ENCODE peak calls at places on chromosome 17, in eight cellular contexts. O, S, E, G, Z, Y, L and X are unnamed samples.

GRCh38 chr17:64529221-64529620 is 22.4 kb downstream of the CEP95 start:
- DNase-seq in O (no peak), S (no peak), E (no peak), G (no peak), Z (no peak), Y (no peak), L (no peak), X (no peak)

GRCh38 chr17:62032480-62032879 is 32.6 kb downstream of the MED13 start:
- DNase-seq in O (no peak), S (no peak), E (no peak), G (no peak), Z (no peak), Y (no peak), L (no peak), X (no peak)

GRCh38 chr17:32222621-32223020 is 43.0 kb upstream of the RHBDL3 start:
- DNase-seq in O (peak), S (no peak), E (peak), G (peak), Z (peak), Y (no peak), L (no peak), X (no peak)

GRCh38 chr17:81429353-81429774 is 34.1 kb downstream of the BAHCC1 start:
- DNase-seq in O (peak), S (peak), E (peak), G (peak), Z (peak), Y (no peak), L (no peak), X (no peak)

GRCh38 chr17:69575346-69575761 is 160.9 kb downstream of the MAP2K6 start:
- DNase-seq in O (peak), S (no peak), E (peak), G (peak), Z (peak), Y (no peak), L (peak), X (no peak)

GRCh38 chr17:2749784-2750181 is 331 bp upstream of the CCDC92B start:
- DNase-seq in O (peak), S (peak), E (peak), G (peak), Z (peak), Y (peak), L (no peak), X (no peak)

GRCh38 chr17:55540414-55541091 is 29.3 kb upstream of the SMIM36 start:
- DNase-seq in O (peak), S (no peak), E (peak), G (peak), Z (peak), Y (no peak), L (peak), X (no peak)

GRCh38 chr17:9512323-9513168 is 63.1 kb downstream of the STX8 start:
- DNase-seq in O (peak), S (no peak), E (peak), G (peak), Z (peak), Y (no peak), L (no peak), X (no peak)

GRCh38 chr17:8753136-8753975 is 5.0 kb downstream of the SPDYE4 start:
- DNase-seq in O (no peak), S (no peak), E (no peak), G (no peak), Z (no peak), Y (no peak), L (no peak), X (no peak)

GRCh38 chr17:63847525-63848249 is 5.2 kb upstream of the SMARCD2 start:
- DNase-seq in O (no peak), S (no peak), E (no peak), G (no peak), Z (no peak), Y (no peak), L (no peak), X (no peak)

GRCh38 chr17:47733414-47734288 is 615 bp downstream of the TBX21 start:
- DNase-seq in O (no peak), S (no peak), E (no peak), G (no peak), Z (no peak), Y (peak), L (no peak), X (no peak)

GRCh38 chr17:47735139-47735464 is 2.1 kb downstream of the TBX21 start:
- DNase-seq in O (no peak), S (no peak), E (no peak), G (no peak), Z (no peak), Y (no peak), L (no peak), X (no peak)

GRCh38 chr17:47732399-47733046 is 513 bp upstream of the TBX21 start:
- DNase-seq in O (no peak), S (no peak), E (no peak), G (no peak), Z (no peak), Y (no peak), L (no peak), X (peak)

GRCh38 chr17:47731396-47731795 is 1.6 kb upstream of the TBX21 start:
- DNase-seq in O (no peak), S (no peak), E (no peak), G (no peak), Z (no peak), Y (no peak), L (no peak), X (no peak)

GRCh38 chr17:47733047-47733413 is at the start of gene TBX21:
- DNase-seq in O (no peak), S (peak), E (no peak), G (no peak), Z (peak), Y (peak), L (no peak), X (peak)
- TF ChIP-seq CTCF in O (no peak), S (peak), E (peak), G (peak), Z (peak), Y (peak), L (peak), X (peak)

GRCh38 chr17:237406-237955 is 56.0 kb upstream of the DOC2B start:
- DNase-seq in O (no peak), S (no peak), E (no peak), G (no peak), Z (no peak), Y (no peak), L (no peak), X (no peak)
- TF ChIP-seq CTCF in O (no peak), S (no peak), E (no peak), G (no peak), Z (no peak), Y (no peak), L (no peak), X (no peak)

GRCh38 chr17:10697092-10698081 is at the start of the genes ADPRM and SCO1:
- DNase-seq in O (peak), S (peak), E (peak), G (peak), Z (peak), Y (peak), L (peak), X (peak)
- TF ChIP-seq CTCF in O (peak), S (peak), E (peak), G (peak), Z (peak), Y (no peak), L (peak), X (no peak)

GRCh38 chr17:15946611-15947120 is 1.7 kb downstream of the ADORA2B start:
- DNase-seq in O (peak), S (no peak), E (no peak), G (no peak), Z (no peak), Y (no peak), L (no peak), X (no peak)

GRCh38 chr17:15943971-15944719 is 785 bp upstream of the ADORA2B start:
- DNase-seq in O (no peak), S (no peak), E (no peak), G (no peak), Z (no peak), Y (no peak), L (no peak), X (no peak)

GRCh38 chr17:15947331-15947730 is 2.4 kb downstream of the ADORA2B start:
- DNase-seq in O (peak), S (no peak), E (peak), G (no peak), Z (no peak), Y (no peak), L (no peak), X (no peak)

GRCh38 chr17:15945493-15946209 is 721 bp downstream of the ADORA2B start:
- DNase-seq in O (peak), S (no peak), E (peak), G (no peak), Z (no peak), Y (no peak), L (no peak), X (peak)

GRCh38 chr17:15944720-15945492 is at the start of gene ADORA2B:
- DNase-seq in O (peak), S (no peak), E (peak), G (peak), Z (peak), Y (peak), L (no peak), X (peak)
- TF ChIP-seq CTCF in O (peak), S (peak), E (peak), G (peak), Z (peak), Y (no peak), L (peak), X (peak)

DNA sequence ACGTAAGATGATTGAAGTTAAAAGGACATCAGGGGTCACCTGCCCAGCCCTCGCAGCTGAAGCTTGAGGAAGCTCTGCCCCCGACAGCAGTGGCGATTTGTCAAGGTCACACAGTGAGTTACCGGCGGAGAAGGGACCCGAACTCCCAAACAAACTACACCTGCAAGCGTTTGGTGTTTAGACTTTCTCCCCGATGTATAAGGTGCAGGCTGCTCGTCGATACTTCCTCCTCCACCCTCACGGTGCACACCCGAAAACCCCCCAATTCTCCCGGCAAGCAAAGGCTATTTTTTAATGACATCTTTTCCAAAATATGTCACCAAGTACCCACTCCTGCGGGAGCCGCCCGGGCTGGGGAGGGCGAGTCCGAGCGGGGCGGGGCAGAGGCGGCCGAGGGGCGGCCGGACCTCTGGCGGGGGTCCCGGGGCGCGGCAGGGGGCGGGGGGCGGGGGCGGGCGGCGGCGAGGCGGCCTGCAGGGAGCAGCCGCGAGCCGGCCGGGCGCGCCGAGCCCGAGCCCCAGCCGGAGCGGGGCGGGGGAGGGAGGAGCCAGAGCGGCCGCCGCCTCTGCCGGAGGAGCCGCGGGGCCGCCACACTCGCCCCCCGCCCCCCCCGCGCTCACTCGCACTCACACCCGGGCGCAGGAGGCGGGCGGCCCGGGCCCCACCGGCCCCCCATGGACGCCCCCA is at the start of gene THRA:
- DNase-seq in O (peak), S (peak), E (peak), G (peak), Z (no peak), Y (peak), L (no peak), X (no peak)
- TF ChIP-seq CTCF in O (peak), S (peak), E (peak), G (no peak), Z (peak), Y (no peak), L (no peak), X (peak)

DNA sequence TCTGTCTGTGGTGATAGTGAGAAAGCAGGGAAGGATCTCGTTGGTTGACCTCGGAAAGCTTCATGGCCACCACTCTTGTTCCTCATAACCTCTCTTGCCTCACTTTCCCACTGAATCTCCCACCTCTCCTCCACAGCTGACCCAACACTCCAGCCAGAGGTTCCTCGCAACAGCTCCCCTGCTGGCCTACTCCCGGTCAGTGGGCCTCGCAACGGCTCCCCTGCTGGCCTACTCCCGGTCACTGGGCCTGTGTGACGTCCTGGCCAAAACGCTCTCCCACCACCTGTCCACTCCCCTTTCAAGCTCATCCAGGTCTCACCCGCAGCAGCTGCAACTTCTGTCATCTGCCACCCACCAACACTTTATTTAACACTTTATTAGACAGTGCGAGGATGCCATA is 149.1 kb downstream of the VPS53 start:
- DNase-seq in O (no peak), S (no peak), E (no peak), G (no peak), Z (peak), Y (no peak), L (no peak), X (no peak)
- TF ChIP-seq CTCF in O (no peak), S (no peak), E (peak), G (peak), Z (peak), Y (no peak), L (peak), X (no peak)

GRCh38 chr17:47821031-47821423 is 567 bp downstream of the OSBPL7 start:
- DNase-seq in O (no peak), S (no peak), E (no peak), G (no peak), Z (no peak), Y (no peak), L (no peak), X (no peak)

GRCh38 chr17:47823519-47823918 is 1.9 kb upstream of the OSBPL7 start:
- DNase-seq in O (no peak), S (no peak), E (no peak), G (no peak), Z (no peak), Y (no peak), L (no peak), X (no peak)

GRCh38 chr17:47822785-47823184 is 1.2 kb upstream of the OSBPL7 start:
- DNase-seq in O (no peak), S (no peak), E (no peak), G (no peak), Z (no peak), Y (no peak), L (no peak), X (no peak)

GRCh38 chr17:47820023-47820789 is 1.4 kb downstream of the OSBPL7 start:
- DNase-seq in O (peak), S (no peak), E (no peak), G (no peak), Z (peak), Y (no peak), L (no peak), X (no peak)

GRCh38 chr17:47821424-47822379 is at the start of gene OSBPL7:
- DNase-seq in O (peak), S (no peak), E (peak), G (peak), Z (peak), Y (peak), L (peak), X (peak)
- TF ChIP-seq CTCF in O (no peak), S (peak), E (peak), G (peak), Z (peak), Y (no peak), L (peak), X (peak)